ENCODE peak calls at places on chromosomes 7 and 10, in ten cellular contexts. Q is astrocyte, E is AG04450, C is mesendoderm, J is lung, W is psoas muscle, T is breast epithelium, R is mammary epithelial cell, K is left ventricle myocardium inferior, L is GM23248. B is an unnamed sample.

GRCh38 chr10:73332379-73332778 is 26.3 kb downstream of the CFAP70 start:
- DNase-seq in Q (no peak), E (no peak), C (peak; percentile 6), J (no peak), W (no peak), T (no peak), R (no peak), K (no peak), L (no peak), B (no peak)

GRCh38 chr10:84988011-84988410 is 659.6 kb downstream of the CCSER2 start:
- DNase-seq in Q (no peak), E (no peak), C (no peak), J (no peak), W (no peak), T (no peak), R (no peak), K (no peak), L (no peak), B (no peak)

GRCh38 chr10:21860718-21861117 is 142.8 kb downstream of the DNAJC1 start:
- DNase-seq in Q (peak; percentile 92), E (no peak), C (peak; percentile 11), J (no peak), W (no peak), T (no peak), R (peak; percentile 78), K (no peak), L (no peak), B (no peak)

GRCh38 chr7:152909683-152910544 is 150.4 kb downstream of the ACTR3B start:
- DNase-seq in Q (no peak), E (no peak), C (peak; percentile 26), J (no peak), W (no peak), T (no peak), R (no peak), K (no peak), L (no peak), B (no peak)

GRCh38 chr10:80204193-80204714 is 1.1 kb downstream of the ANXA11 start:
- DNase-seq in Q (no peak), E (no peak), C (peak; percentile 82), J (peak; percentile 66), W (peak; percentile 27), T (peak; percentile 57), R (peak; percentile 61), K (peak; percentile 25), L (peak; percentile 76), B (no peak)

GRCh38 chr7:30977896-30978564 is 14.3 kb downstream of the GHRHR start:
- DNase-seq in Q (no peak), E (no peak), C (peak; percentile 61), J (no peak), W (no peak), T (no peak), R (peak; percentile 21), K (no peak), L (peak; percentile 34), B (no peak)

GRCh38 chr10:76640765-76641164 is 996.8 kb downstream of the KCNMA1 start:
- DNase-seq in Q (no peak), E (peak; percentile 89), C (no peak), J (no peak), W (no peak), T (no peak), R (no peak), K (no peak), L (no peak), B (no peak)

GRCh38 chr7:10940748-10941358 is 32.8 kb upstream of the PHF14 start:
- DNase-seq in Q (no peak), E (no peak), C (no peak), J (no peak), W (no peak), T (no peak), R (peak; percentile 9), K (no peak), L (no peak), B (no peak)

GRCh38 chr10:100286051-100287033 is at the start of gene BLOC1S2:
- DNase-seq in Q (peak; percentile 89), E (peak; percentile 78), C (peak; percentile 93), J (peak; percentile 87), W (peak; percentile 89), T (peak; percentile 83), R (peak; percentile 95), K (peak; percentile 88), L (peak; percentile 98), B (peak; percentile 87)

GRCh38 chr10:119347181-119347974 is 140.0 kb downstream of the GRK5 start:
- DNase-seq in Q (no peak), E (no peak), C (no peak), J (no peak), W (no peak), T (no peak), R (no peak), K (no peak), L (no peak), B (no peak)

GRCh38 chr7:148706368-148706767 is 7.7 kb downstream of the CUL1 start:
- DNase-seq in Q (no peak), E (no peak), C (no peak), J (no peak), W (no peak), T (no peak), R (no peak), K (no peak), L (no peak), B (no peak)

GRCh38 chr10:75396861-75397570 is 4.5 kb downstream of the ZNF503 start:
- DNase-seq in Q (no peak), E (no peak), C (peak; percentile 26), J (no peak), W (peak; percentile 37), T (no peak), R (no peak), K (peak; percentile 29), L (peak; percentile 58), B (no peak)

GRCh38 chr10:57031346-57031745 is 670.3 kb upstream of the ZWINT start:
- DNase-seq in Q (no peak), E (no peak), C (no peak), J (no peak), W (no peak), T (no peak), R (no peak), K (no peak), L (no peak), B (no peak)

GRCh38 chr7:129768614-129769399 is 157.3 kb downstream of the NRF1 start:
- DNase-seq in Q (no peak), E (no peak), C (no peak), J (no peak), W (no peak), T (no peak), R (no peak), K (no peak), L (no peak), B (no peak)

GRCh38 chr7:135710417-135711138 is 17.4 kb downstream of the SLC13A4 start:
- DNase-seq in Q (no peak), E (no peak), C (peak; percentile 48), J (no peak), W (no peak), T (no peak), R (no peak), K (no peak), L (peak; percentile 27), B (no peak)

GRCh38 chr7:66213637-66214036 is 8.5 kb downstream of the TPST1 start:
- DNase-seq in Q (peak; percentile 47), E (no peak), C (no peak), J (no peak), W (no peak), T (no peak), R (peak; percentile 48), K (no peak), L (peak; percentile 73), B (no peak)

GRCh38 chr10:110076559-110077318 is 69.0 kb downstream of the ADD3 start:
- DNase-seq in Q (peak; percentile 92), E (no peak), C (no peak), J (peak; percentile 59), W (peak; percentile 38), T (no peak), R (peak; percentile 96), K (no peak), L (peak; percentile 90), B (peak; percentile 76)

GRCh38 chr7:100509213-100509612 is 25.5 kb downstream of the NYAP1 start:
- DNase-seq in Q (peak; percentile 78), E (peak; percentile 78), C (no peak), J (no peak), W (no peak), T (no peak), R (peak; percentile 93), K (no peak), L (peak; percentile 63), B (no peak)

GRCh38 chr10:17062493-17063487 is 66.8 kb downstream of the CUBN start:
- DNase-seq in Q (peak; percentile 92), E (peak; percentile 59), C (peak; percentile 89), J (no peak), W (peak; percentile 49), T (peak; percentile 58), R (peak; percentile 94), K (no peak), L (peak; percentile 95), B (peak; percentile 66)

GRCh38 chr7:107999814-108000560 is 3.0 kb downstream of the LAMB1 start:
- DNase-seq in Q (peak; percentile 84), E (no peak), C (peak; percentile 89), J (no peak), W (no peak), T (no peak), R (peak; percentile 42), K (no peak), L (peak; percentile 45), B (no peak)
- H3K4me3 ChIP-seq in Q (peak overlapping the region; percentile 90), E (peak overlapping the region; percentile 41), C (no peak overlapping the region), J (no peak overlapping the region), W (no peak overlapping the region), T (peak overlapping the region; percentile 68), R (no peak overlapping the region), K (peak overlapping the region; percentile 81), L (peak overlapping the region; percentile 98), B (no peak overlapping the region)

GRCh38 chr7:104963991-104964385 is 50.0 kb upstream of the KMT2E start:
- DNase-seq in Q (peak; percentile 72), E (peak; percentile 86), C (peak; percentile 57), J (no peak), W (no peak), T (no peak), R (peak; percentile 90), K (no peak), L (peak; percentile 42), B (no peak)
- H3K27ac ChIP-seq in Q (peak overlapping the region; percentile 29), E (peak overlapping the region; percentile 78), C (no peak overlapping the region), J (no peak overlapping the region), W (no peak overlapping the region), T (peak overlapping the region; percentile 58), R (peak overlapping the region; percentile 97), K (peak overlapping the region; percentile 78), L (no peak overlapping the region), B (peak overlapping the region; percentile 57)

GRCh38 chr7:128188396-128189230 is 52.5 kb upstream of the LEP start:
- DNase-seq in Q (no peak), E (no peak), C (no peak), J (no peak), W (no peak), T (peak; percentile 33), R (no peak), K (no peak), L (no peak), B (peak; percentile 29)
- H3K27me3 ChIP-seq in Q (peaks cover 24% of the 10 kb centered on the region), E (peaks cover 58% of the 10 kb centered on the region), C (no peaks in the 10 kb centered on the region), J (peaks cover 7% of the 10 kb centered on the region), W (no peaks in the 10 kb centered on the region), T (no peaks in the 10 kb centered on the region), R (peaks cover 5% of the 10 kb centered on the region), K (peaks cover 89% of the 10 kb centered on the region), L (peaks cover 45% of the 10 kb centered on the region), B (no peaks in the 10 kb centered on the region)

DNA sequence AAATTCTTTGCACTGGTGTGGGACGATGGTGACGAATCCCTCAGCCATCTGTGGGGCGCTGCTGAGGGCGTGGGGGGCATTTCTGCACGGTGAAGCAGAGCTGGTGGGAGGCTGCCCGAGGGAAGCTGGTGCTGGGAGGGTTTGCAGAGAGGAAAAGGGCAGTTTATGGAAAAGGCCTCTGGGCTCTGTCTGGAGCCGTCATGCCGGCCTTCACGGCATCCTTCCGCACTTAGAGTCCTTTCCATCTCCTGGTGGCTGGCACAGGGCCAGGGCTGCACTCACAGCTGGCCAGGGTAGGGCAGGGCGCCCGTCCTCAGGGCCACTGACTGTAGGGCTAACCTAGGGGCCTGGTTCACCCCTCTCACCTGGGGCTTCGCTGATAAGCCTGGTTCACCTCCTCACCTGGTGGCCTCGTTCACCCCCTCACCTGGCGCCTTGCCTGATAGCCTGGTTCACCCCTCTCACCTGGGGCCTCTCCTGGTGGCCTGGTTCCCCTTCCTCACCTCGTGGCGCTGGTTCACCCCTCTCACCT is 598 bp upstream of the AMZ1 start:
- DNase-seq in Q (peak; percentile 55), E (no peak), C (no peak), J (no peak), W (no peak), T (no peak), R (no peak), K (no peak), L (peak; percentile 89), B (no peak)
- H3K4me3 ChIP-seq in Q (peak overlapping the region; percentile 37), E (peak overlapping the region; percentile 40), C (no peak overlapping the region), J (no peak overlapping the region), W (peak overlapping the region; percentile 46), T (peak overlapping the region; percentile 38), R (peak overlapping the region; percentile 16), K (peak overlapping the region; percentile 56), L (peak overlapping the region; percentile 65), B (peak overlapping the region; percentile 39)